ENCODE peak calls at places on chromosomes 16 and 17, in ten cellular contexts. Z is epithelial cell of proximal tubule, V is uterus, E is AG04450, N is ovary, S is GM12864, T is HFF-Myc, P is PC-3, Q is AG09309, C is neuronal stem cell. K is an unnamed sample.

GRCh38 chr17:76153640-76154039 is 12.6 kb upstream of the FOXJ1 start:
- DNase-seq in Z (no peak), V (no peak), E (no peak), N (no peak), S (no peak), T (no peak), P (no peak), Q (no peak), C (no peak), K (no peak)

GRCh38 chr17:72661093-72661944 is 431.2 kb downstream of the SLC39A11 start:
- DNase-seq in Z (no peak), V (no peak), E (no peak), N (no peak), S (no peak), T (no peak), P (peak), Q (no peak), C (no peak), K (no peak)

GRCh38 chr16:80766798-80767197 is 37.6 kb downstream of the CDYL2 start:
- DNase-seq in Z (no peak), V (no peak), E (no peak), N (no peak), S (no peak), T (no peak), P (no peak), Q (no peak), C (no peak), K (no peak)

GRCh38 chr16:67454104-67454503 is 23.2 kb downstream of the HSD11B2 start:
- DNase-seq in Z (no peak), V (no peak), E (no peak), N (no peak), S (no peak), T (no peak), P (no peak), Q (no peak), C (no peak), K (no peak)

GRCh38 chr16:716250-716607 is 1.3 kb downstream of the METRN start:
- DNase-seq in Z (no peak), V (no peak), E (no peak), N (no peak), S (no peak), T (no peak), P (no peak), Q (no peak), C (peak), K (no peak)

GRCh38 chr17:17516315-17516930 is 20.2 kb upstream of the RASD1 start:
- DNase-seq in Z (no peak), V (no peak), E (no peak), N (no peak), S (no peak), T (no peak), P (no peak), Q (no peak), C (no peak), K (no peak)

GRCh38 chr16:79150128-79150527 is 450.4 kb downstream of the MAF start:
- DNase-seq in Z (no peak), V (no peak), E (no peak), N (no peak), S (no peak), T (no peak), P (no peak), Q (no peak), C (no peak), K (no peak)

GRCh38 chr17:17433260-17433659 is 43.5 kb upstream of the MED9 start:
- DNase-seq in Z (peak), V (no peak), E (no peak), N (no peak), S (no peak), T (no peak), P (no peak), Q (peak), C (no peak), K (no peak)

GRCh38 chr17:6526362-6527152 is 29.8 kb downstream of the PITPNM3 start:
- DNase-seq in Z (no peak), V (no peak), E (no peak), N (no peak), S (no peak), T (no peak), P (no peak), Q (no peak), C (no peak), K (peak)

GRCh38 chr16:84292032-84292431 is 2.6 kb upstream of the WFDC1 start:
- DNase-seq in Z (no peak), V (no peak), E (no peak), N (no peak), S (no peak), T (no peak), P (no peak), Q (no peak), C (no peak), K (no peak)

GRCh38 chr16:84298376-84298899 is 3.8 kb downstream of the WFDC1 start:
- DNase-seq in Z (no peak), V (no peak), E (no peak), N (no peak), S (no peak), T (no peak), P (no peak), Q (no peak), C (no peak), K (no peak)

GRCh38 chr16:84294196-84295142 is at the start of gene WFDC1:
- DNase-seq in Z (no peak), V (peak), E (no peak), N (no peak), S (no peak), T (no peak), P (no peak), Q (no peak), C (no peak), K (no peak)

GRCh38 chr16:84293406-84293805 is 1.3 kb upstream of the WFDC1 start:
- DNase-seq in Z (no peak), V (no peak), E (no peak), N (no peak), S (no peak), T (no peak), P (no peak), Q (no peak), C (no peak), K (no peak)

GRCh38 chr16:84295203-84295850 is 649 bp downstream of the WFDC1 start:
- DNase-seq in Z (no peak), V (no peak), E (no peak), N (no peak), S (no peak), T (no peak), P (no peak), Q (no peak), C (no peak), K (no peak)
- H3K4me3 ChIP-seq in Z (no peak), V (no peak), E (peak), N (no peak), S (no peak), T (no peak), P (no peak), Q (peak), C (no peak), K (no peak)

GRCh38 chr16:46882940-46883307 is 1.2 kb upstream of the GPT2 start:
- DNase-seq in Z (no peak), V (no peak), E (no peak), N (no peak), S (no peak), T (no peak), P (no peak), Q (no peak), C (no peak), K (no peak)
- H3K4me3 ChIP-seq in Z (no peak), V (no peak), E (no peak), N (no peak), S (no peak), T (no peak), P (no peak), Q (no peak), C (no peak), K (no peak)

DNA sequence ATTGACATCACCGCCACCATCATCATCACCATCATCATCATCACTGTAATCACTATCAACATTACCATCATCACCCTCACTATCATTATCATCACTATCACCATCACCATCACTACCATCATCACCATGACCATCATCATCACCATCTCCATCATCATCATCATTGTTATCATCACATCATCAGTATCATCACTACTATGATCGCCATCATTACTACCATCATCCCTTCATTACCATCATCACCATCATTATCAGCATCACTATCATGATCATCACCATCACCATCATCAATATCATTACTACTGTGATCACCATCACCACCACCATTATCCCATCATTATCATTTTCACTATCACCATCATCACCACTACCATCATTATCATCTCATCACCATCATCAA is 368.3 kb downstream of the SEC14L1 start:
- DNase-seq in Z (no peak), V (no peak), E (no peak), N (no peak), S (no peak), T (no peak), P (no peak), Q (no peak), C (no peak), K (no peak)
- H3K4me3 ChIP-seq in Z (no peak), V (no peak), E (no peak), N (no peak), S (no peak), T (no peak), P (no peak), Q (no peak), C (no peak), K (no peak)

GRCh38 chr17:28865946-28866752 is 11.3 kb downstream of the ERAL1 start:
- DNase-seq in Z (no peak), V (no peak), E (no peak), N (no peak), S (no peak), T (no peak), P (no peak), Q (no peak), C (no peak), K (no peak)
- H3K4me3 ChIP-seq in Z (no peak), V (no peak), E (no peak), N (no peak), S (no peak), T (no peak), P (no peak), Q (no peak), C (no peak), K (no peak)

GRCh38 chr17:32445497-32445896 is 1.2 kb downstream of the PSMD11 start:
- DNase-seq in Z (no peak), V (no peak), E (no peak), N (no peak), S (no peak), T (no peak), P (no peak), Q (no peak), C (no peak), K (no peak)
- H3K4me3 ChIP-seq in Z (peak), V (peak), E (peak), N (peak), S (peak), T (peak), P (peak), Q (peak), C (peak), K (peak)

GRCh38 chr17:75077490-75078096 is 10.2 kb upstream of the SLC16A5 start:
- DNase-seq in Z (no peak), V (peak), E (no peak), N (peak), S (no peak), T (no peak), P (no peak), Q (no peak), C (no peak), K (no peak)
- H3K4me3 ChIP-seq in Z (peak), V (peak), E (no peak), N (peak), S (peak), T (no peak), P (no peak), Q (no peak), C (no peak), K (no peak)

DNA sequence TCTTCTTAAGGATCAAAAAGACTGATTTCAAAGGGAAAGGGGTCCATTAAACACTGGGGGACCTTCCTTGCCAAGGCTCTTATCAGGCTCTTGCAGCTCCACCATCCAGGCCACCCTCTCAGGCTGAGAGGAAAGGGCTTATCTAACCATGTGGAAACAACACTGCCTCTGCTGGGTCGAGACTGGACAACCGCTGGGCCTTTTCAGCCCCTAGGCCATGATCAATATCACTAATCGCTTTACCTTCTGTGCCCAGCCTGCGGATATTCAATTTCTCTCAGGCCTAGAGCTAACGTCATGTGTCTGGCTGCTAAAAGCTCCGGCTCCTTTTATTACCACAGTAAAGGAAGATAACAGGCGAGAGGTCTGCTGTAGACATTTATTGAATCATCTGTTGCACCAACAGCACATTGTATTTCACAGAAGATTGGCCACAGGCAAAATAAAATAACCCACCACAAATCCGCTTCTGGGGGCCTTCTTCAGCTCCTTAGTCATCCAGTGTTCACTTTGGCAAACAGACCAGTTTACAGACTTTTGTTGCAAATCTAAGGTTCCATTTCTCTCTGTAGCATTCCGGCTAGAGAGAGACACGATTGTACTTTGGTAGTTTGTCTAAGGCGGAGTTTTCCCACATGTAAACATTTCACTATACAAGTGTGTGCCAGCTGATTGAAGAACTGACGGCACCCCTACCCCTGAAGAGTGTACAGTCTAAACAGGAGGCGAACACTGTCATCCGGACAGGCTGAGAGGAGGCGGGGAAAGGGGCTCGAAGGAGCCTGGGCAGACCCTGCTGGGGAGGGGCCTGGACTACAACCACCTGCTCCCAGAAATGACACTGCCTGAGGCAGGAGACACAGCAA is 13.9 kb downstream of the CYB561 start:
- DNase-seq in Z (no peak), V (no peak), E (no peak), N (no peak), S (no peak), T (no peak), P (peak), Q (peak), C (no peak), K (no peak)
- H3K4me3 ChIP-seq in Z (no peak), V (no peak), E (no peak), N (no peak), S (no peak), T (no peak), P (peak), Q (no peak), C (no peak), K (no peak)

GRCh38 chr17:8611671-8612298 is 18.7 kb downstream of the MYH10 start:
- DNase-seq in Z (no peak), V (no peak), E (no peak), N (no peak), S (no peak), T (no peak), P (no peak), Q (peak), C (no peak), K (no peak)
- H3K4me3 ChIP-seq in Z (no peak), V (no peak), E (peak), N (no peak), S (no peak), T (peak), P (no peak), Q (no peak), C (no peak), K (no peak)

DNA sequence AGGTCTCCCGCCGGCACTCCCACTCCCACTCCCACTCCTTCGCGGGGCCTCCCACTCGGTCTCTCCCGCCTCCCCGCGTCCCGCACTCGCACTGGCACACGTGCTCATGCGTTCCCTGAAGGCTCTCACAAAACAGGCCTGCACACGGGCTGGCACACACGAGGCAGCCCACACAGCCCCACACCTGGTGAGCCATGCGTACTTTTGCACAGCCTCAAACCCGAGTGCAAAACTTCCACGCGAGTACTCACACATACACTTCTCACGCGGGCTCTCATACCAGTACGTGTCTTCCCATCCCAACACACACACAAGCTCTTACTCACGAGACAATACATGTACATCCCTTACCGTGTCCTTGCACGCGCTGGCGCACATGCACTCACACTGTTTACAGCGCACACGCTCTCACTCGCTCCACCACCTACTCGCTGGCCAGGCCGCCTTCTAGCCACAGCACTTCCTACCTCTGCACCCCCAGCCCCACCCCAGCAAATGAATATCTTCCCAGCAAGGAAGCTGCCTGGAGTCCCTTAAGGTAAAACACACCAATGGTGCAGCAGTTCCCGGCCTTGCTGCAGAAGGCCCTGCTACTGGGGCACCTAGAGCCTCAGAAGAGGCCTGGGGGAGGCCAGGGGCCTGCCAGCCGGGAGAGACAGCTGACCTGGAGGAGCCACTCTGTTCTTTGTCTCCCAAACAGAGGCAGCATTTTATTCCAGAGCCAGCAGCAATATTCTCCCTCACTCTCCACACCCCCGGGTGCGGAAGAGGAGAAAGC is 533 bp upstream of the KIFC3 start:
- DNase-seq in Z (no peak), V (no peak), E (no peak), N (no peak), S (no peak), T (no peak), P (no peak), Q (no peak), C (no peak), K (no peak)
- H3K4me3 ChIP-seq in Z (peak), V (peak), E (peak), N (peak), S (no peak), T (peak), P (peak), Q (peak), C (peak), K (no peak)

GRCh38 chr16:21608647-21609328 is 9.4 kb downstream of the METTL9 start:
- DNase-seq in Z (no peak), V (no peak), E (no peak), N (no peak), S (no peak), T (no peak), P (no peak), Q (no peak), C (no peak), K (peak)
- H3K4me3 ChIP-seq in Z (no peak), V (no peak), E (no peak), N (no peak), S (no peak), T (no peak), P (no peak), Q (no peak), C (no peak), K (no peak)